ENCODE peak calls at places on chromosomes 1 and 21, in seven cellular contexts. Z, V, S, G, X, H and P are unnamed samples.

GRCh38 chr21:30102881-30103280 is 63.7 kb downstream of the CLDN17 start:
- DNase-seq in G (no peak), H (no peak), V (no peak), Z (no peak), S (peak; percentile 33), X (no peak), P (no peak)

GRCh38 chr1:114510235-114511047 is 562 bp downstream of the TRIM33 start:
- DNase-seq in S (peak; percentile 6), X (peak; percentile 59), V (peak; percentile 46), H (no peak), G (peak; percentile 74), Z (peak; percentile 30), P (peak; percentile 36)

GRCh38 chr21:42655797-42656770 is 2.7 kb downstream of the PDE9A start:
- DNase-seq in G (no peak), X (peak; percentile 41), Z (no peak), H (no peak), V (no peak), S (no peak), P (no peak)

GRCh38 chr1:199029401-199029800 is 390.6 kb downstream of the PTPRC start:
- DNase-seq in V (no peak), Z (peak; percentile 77), G (no peak), H (no peak), S (no peak), X (no peak), P (peak; percentile 40)

GRCh38 chr1:157110003-157110402 is 10.4 kb upstream of the ETV3L start:
- DNase-seq in H (no peak), V (no peak), S (no peak), Z (no peak), G (no peak), X (no peak), P (no peak)

GRCh38 chr1:225880210-225880584 is 2.0 kb downstream of the TMEM63A start:
- DNase-seq in V (no peak), X (no peak), S (no peak), G (no peak), H (no peak), Z (no peak), P (no peak)

GRCh38 chr1:210571356-210572334 is 242.9 kb downstream of the HHAT start:
- DNase-seq in X (no peak), Z (no peak), H (no peak), V (no peak), S (no peak), G (no peak), P (no peak)

GRCh38 chr1:20373286-20373685 is 82.6 kb downstream of the VWA5B1 start:
- DNase-seq in H (no peak), Z (no peak), G (no peak), S (no peak), X (no peak), V (peak; percentile 42), P (no peak)

GRCh38 chr1:40395211-40396175 is 22.0 kb downstream of the SMAP2 start:
- DNase-seq in V (no peak), G (no peak), X (peak; percentile 74), Z (no peak), S (no peak), H (no peak), P (no peak)

GRCh38 chr1:118113261-118113660 is 71.8 kb downstream of the SPAG17 start:
- DNase-seq in Z (peak; percentile 41), H (no peak), G (no peak), S (no peak), V (no peak), X (peak; percentile 3), P (no peak)

GRCh38 chr1:64505232-64505943 is 35.5 kb downstream of the CACHD1 start:
- DNase-seq in Z (no peak), H (no peak), S (peak; percentile 65), G (no peak), V (peak; percentile 88), X (peak; percentile 93), P (no peak)

GRCh38 chr1:45863117-45863670 is 59.8 kb downstream of the MAST2 start:
- DNase-seq in G (no peak), H (no peak), X (no peak), Z (no peak), V (no peak), S (no peak), P (peak; percentile 37)

GRCh38 chr1:181135815-181136737 is 47.6 kb downstream of the IER5 start:
- DNase-seq in V (no peak), Z (peak; percentile 94), H (no peak), X (no peak), G (peak; percentile 89), S (no peak), P (peak; percentile 79)

GRCh38 chr1:181136738-181137122 is 48.2 kb downstream of the IER5 start:
- DNase-seq in H (no peak), X (no peak), G (no peak), S (no peak), V (no peak), Z (no peak), P (no peak)

GRCh38 chr1:181133969-181134418 is 45.5 kb downstream of the IER5 start:
- DNase-seq in H (no peak), S (no peak), V (no peak), X (no peak), G (peak; percentile 93), Z (no peak), P (no peak)

GRCh38 chr1:181134543-181135461 is 46.3 kb downstream of the IER5 start:
- DNase-seq in Z (peak; percentile 77), H (no peak), V (no peak), G (peak; percentile 81), S (no peak), X (no peak), P (peak; percentile 70)

GRCh38 chr1:181135462-181135781 is 46.9 kb downstream of the IER5 start:
- DNase-seq in H (no peak), G (no peak), V (no peak), Z (no peak), X (peak; percentile 59), S (no peak), P (peak; percentile 50)
- H2BK120ac ChIP-seq in H (peak overlapping the region; percentile 85), G (peak overlapping the region; percentile 99), V (peak overlapping the region; percentile 52), Z (peak overlapping the region; percentile 99), X (no peak overlapping the region), S (no peak overlapping the region), P (peak overlapping the region; percentile 29)

GRCh38 chr1:208039536-208040332 is 128.8 kb upstream of the CD34 start:
- DNase-seq in Z (no peak), V (no peak), H (no peak), G (no peak), X (no peak), S (no peak), P (no peak)

GRCh38 chr1:208042041-208042615 is 131.2 kb upstream of the CD34 start:
- DNase-seq in X (no peak), V (no peak), S (no peak), G (no peak), H (no peak), Z (no peak), P (no peak)

GRCh38 chr1:208042868-208043267 is 131.9 kb upstream of the CD34 start:
- DNase-seq in G (no peak), X (no peak), S (no peak), H (no peak), Z (no peak), V (no peak), P (no peak)

GRCh38 chr1:208041505-208041904 is 130.6 kb upstream of the CD34 start:
- DNase-seq in Z (no peak), S (no peak), H (no peak), X (no peak), V (no peak), G (no peak), P (no peak)

DNA sequence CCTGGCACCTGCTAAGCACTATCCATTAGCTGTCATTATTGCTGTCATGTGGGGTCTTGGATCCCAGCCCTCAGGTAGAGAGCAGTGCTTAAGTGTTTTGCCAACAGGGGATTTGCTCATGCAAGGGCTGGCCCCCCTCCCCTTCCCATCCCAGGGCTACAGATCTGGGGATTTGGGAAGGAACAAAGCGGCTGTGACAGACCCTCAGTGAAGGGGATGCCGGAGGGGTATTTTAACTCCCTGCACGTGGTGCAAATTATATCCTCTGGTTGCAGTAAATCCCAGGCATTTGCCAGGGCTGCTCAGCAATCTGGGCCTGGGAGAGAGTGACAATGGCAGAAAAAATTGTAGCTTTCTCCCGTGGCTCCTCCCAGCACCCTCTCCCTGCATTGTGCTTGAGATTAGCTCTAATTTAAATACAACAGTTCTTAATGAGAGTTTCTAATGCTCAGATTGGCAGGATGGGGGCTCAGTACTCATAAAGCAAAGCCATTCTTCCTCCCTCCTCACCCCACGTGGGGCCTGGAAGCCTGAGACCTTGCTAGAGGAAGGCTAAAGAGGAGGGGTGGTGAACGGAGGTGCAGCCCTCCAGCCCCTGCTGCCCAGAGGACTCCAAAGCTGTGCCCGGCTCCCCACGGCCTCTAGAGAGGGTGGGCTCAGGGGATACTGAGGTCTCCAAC is 129.9 kb upstream of the CD34 start:
- DNase-seq in H (no peak), Z (no peak), X (peak; percentile 80), S (peak; percentile 15), V (no peak), G (no peak), P (no peak)
- H3K18ac ChIP-seq in H (no peak overlapping the region), Z (no peak overlapping the region), X (no peak overlapping the region), S (peak overlapping the region; percentile 22), V (no peak overlapping the region), G (no peak overlapping the region), P (no peak overlapping the region)

GRCh38 chr1:18940303-18941020 is 16.0 kb downstream of the IFFO2 start:
- DNase-seq in V (no peak), X (no peak), H (no peak), G (no peak), Z (peak; percentile 60), S (no peak), P (no peak)
- H2BK120ac ChIP-seq in V (no peak overlapping the region), X (no peak overlapping the region), H (peak overlapping the region; percentile 8), G (no peak overlapping the region), Z (peak overlapping the region; percentile 51), S (no peak overlapping the region), P (no peak overlapping the region)

GRCh38 chr21:34019402-34019801 is 54.0 kb upstream of the MRPS6 start:
- DNase-seq in H (no peak), Z (no peak), V (no peak), G (no peak), X (no peak), S (no peak), P (no peak)
- H3K18ac ChIP-seq in H (no peak overlapping the region), Z (no peak overlapping the region), V (no peak overlapping the region), G (no peak overlapping the region), X (no peak overlapping the region), S (no peak overlapping the region), P (no peak overlapping the region)

DNA sequence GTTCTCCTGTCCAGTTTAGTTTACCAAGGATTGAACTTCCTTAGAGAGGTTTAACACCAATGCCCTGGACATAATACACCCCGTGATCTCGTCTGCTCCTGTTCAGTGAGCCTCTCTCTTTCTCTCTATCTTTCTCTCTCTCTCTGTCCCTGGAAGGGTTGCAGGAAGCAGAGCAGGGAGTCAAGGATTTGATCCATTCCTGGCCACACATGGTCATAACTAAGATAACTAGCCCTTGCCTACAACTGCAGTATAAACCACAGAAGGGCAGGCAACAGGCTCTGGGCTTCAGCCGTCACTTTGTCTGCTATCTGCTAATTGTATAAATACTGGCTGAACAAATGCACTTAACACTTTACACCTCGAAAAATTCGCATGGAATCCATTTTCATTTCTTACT is 357.5 kb upstream of the RUNX1 start:
- DNase-seq in H (no peak), Z (no peak), V (no peak), X (no peak), G (no peak), S (no peak), P (no peak)
- H2BK120ac ChIP-seq in H (no peak overlapping the region), Z (no peak overlapping the region), V (no peak overlapping the region), X (no peak overlapping the region), G (no peak overlapping the region), S (no peak overlapping the region), P (no peak overlapping the region)

DNA sequence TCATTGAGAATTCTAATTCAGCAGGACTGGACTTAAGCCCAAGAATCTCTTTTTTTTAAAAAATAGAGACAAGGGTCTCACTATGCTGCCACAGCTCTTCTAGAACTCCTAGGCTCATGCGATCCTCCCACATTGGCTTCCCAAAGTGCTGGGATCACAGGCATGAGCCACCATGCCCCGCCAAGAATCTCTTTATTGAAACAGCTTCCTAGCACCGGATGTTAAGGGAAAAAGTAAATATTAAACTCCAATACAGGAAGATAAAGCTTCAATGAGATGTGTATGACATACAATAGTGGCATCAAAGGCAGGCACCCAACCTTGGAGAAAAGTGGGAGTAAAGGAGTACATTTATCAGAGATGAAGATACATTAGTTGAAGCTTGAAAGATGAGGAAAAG is 25.5 kb downstream of the PUM1 start:
- DNase-seq in H (no peak), G (no peak), S (no peak), V (no peak), X (no peak), Z (no peak), P (no peak)
- H3K18ac ChIP-seq in H (no peak overlapping the region), G (no peak overlapping the region), S (no peak overlapping the region), V (no peak overlapping the region), X (no peak overlapping the region), Z (no peak overlapping the region), P (no peak overlapping the region)